ENCODE peak calls at places on chromosomes 2 and 18, in six cellular contexts. K is NCI-H748 treated with DMSO at 0.1 percent for 48 hours; U is stimulated activated CD4-positive, alpha-beta T cell treated with anti-CD3 and anti-CD28 coated beads, Interleukin-12 subunit alpha, Interleukin-12 subunit beta, amount 100 ng/mL, for 4 hours; M is stimulated activated CD8-positive, alpha-beta memory T cell treated with anti-CD3 and anti-CD28 coated beads, Interleukin-7, amount 100 ng/mL, for 48 hours; C is BE2C; I is HT1080. W is an unnamed sample.

GRCh38 chr2:183010112-183010511 is 28.1 kb downstream of the NCKAP1 start:
- DNase-seq in K (no peak), U (no peak), M (no peak), C (peak), I (peak), W (no peak)

GRCh38 chr2:213284105-213285090 is at the start of gene SPAG16:
- DNase-seq in K (peak), U (peak), M (peak), C (peak), I (peak), W (peak)

GRCh38 chr2:31523871-31524492 is 56.8 kb downstream of the SRD5A2 start:
- DNase-seq in K (no peak), U (peak), M (peak), C (peak), I (peak), W (no peak)

GRCh38 chr2:221553333-221553732 is 18.8 kb downstream of the EPHA4 start:
- DNase-seq in K (peak), U (no peak), M (no peak), C (no peak), I (no peak), W (no peak)

GRCh38 chr2:41937464-41937861 is 110.4 kb upstream of the PKDCC start:
- DNase-seq in K (no peak), U (no peak), M (no peak), C (no peak), I (no peak), W (no peak)

GRCh38 chr2:133666621-133667020 is 98.4 kb upstream of the NCKAP5 start:
- DNase-seq in K (no peak), U (no peak), M (no peak), C (no peak), I (no peak), W (no peak)

GRCh38 chr2:199410130-199410529 is 47.6 kb downstream of the SATB2 start:
- DNase-seq in K (no peak), U (no peak), M (no peak), C (no peak), I (peak), W (no peak)

GRCh38 chr2:219537657-219538487 is 5.7 kb downstream of the CHPF start:
- DNase-seq in K (no peak), U (no peak), M (no peak), C (no peak), I (no peak), W (no peak)

GRCh38 chr2:5914831-5915611 is 222.8 kb downstream of the SOX11 start:
- DNase-seq in K (no peak), U (no peak), M (no peak), C (peak), I (peak), W (no peak)

GRCh38 chr18:28039078-28039477 is 137.9 kb downstream of the CDH2 start:
- DNase-seq in K (no peak), U (no peak), M (no peak), C (no peak), I (peak), W (no peak)

GRCh38 chr18:42289526-42289925 is 334.5 kb downstream of the PIK3C3 start:
- DNase-seq in K (no peak), U (no peak), M (no peak), C (no peak), I (no peak), W (no peak)

GRCh38 chr2:71559080-71559827 is 105.9 kb downstream of the DYSF start:
- DNase-seq in K (no peak), U (no peak), M (no peak), C (no peak), I (no peak), W (no peak)

GRCh38 chr2:237700583-237701032 is 73.2 kb downstream of the LRRFIP1 start:
- DNase-seq in K (no peak), U (peak), M (peak), C (peak), I (peak), W (no peak)

GRCh38 chr2:240893363-240893828 is 2.6 kb downstream of the MAB21L4 start:
- DNase-seq in K (no peak), U (peak), M (peak), C (no peak), I (peak), W (no peak)

GRCh38 chr2:231126123-231126522 is 1.3 kb upstream of the HTR2B start:
- DNase-seq in K (no peak), U (no peak), M (no peak), C (no peak), I (no peak), W (no peak)

W was measured in GM12892.